ENCODE peak calls at places on chromosome 6, in six cellular contexts. One of them, this sample, is unnamed.

GRCh38 chr6:100363651-100364050 is 101.1 kb downstream of the SIM1 start:
- DNase-seq in Peyer's patch: no peak
- DNase-seq in neural progenitor cell: no peak
- DNase-seq in GM23248: no peak
- DNase-seq in CD8-positive, alpha-beta T cell: no peak
- DNase-seq in HCT116: no peak
- DNase-seq in this sample: no peak

GRCh38 chr6:74752303-74752702 is 453.6 kb downstream of the COL12A1 start:
- DNase-seq in Peyer's patch: no peak
- DNase-seq in neural progenitor cell: no peak
- DNase-seq in CD8-positive, alpha-beta T cell: no peak
- DNase-seq in HCT116: no peak
- DNase-seq in GM23248: no peak
- DNase-seq in this sample: no peak

GRCh38 chr6:33851959-33852358 is 48.2 kb upstream of the MLN start:
- DNase-seq in Peyer's patch: no peak
- DNase-seq in HCT116: peak
- DNase-seq in neural progenitor cell: peak
- DNase-seq in GM23248: peak
- DNase-seq in CD8-positive, alpha-beta T cell: no peak
- DNase-seq in this sample: peak

GRCh38 chr6:63521475-63522210 is 50.6 kb upstream of the LOC128125822 start:
- DNase-seq in neural progenitor cell: no peak
- DNase-seq in GM23248: no peak
- DNase-seq in Peyer's patch: no peak
- DNase-seq in CD8-positive, alpha-beta T cell: no peak
- DNase-seq in HCT116: no peak
- DNase-seq in this sample: no peak

GRCh38 chr6:151847064-151847463 is 39.6 kb downstream of the ESR1 start:
- DNase-seq in Peyer's patch: no peak
- DNase-seq in CD8-positive, alpha-beta T cell: no peak
- DNase-seq in HCT116: no peak
- DNase-seq in neural progenitor cell: peak
- DNase-seq in GM23248: peak
- DNase-seq in this sample: no peak

GRCh38 chr6:47254051-47254450 is 55.7 kb downstream of the TNFRSF21 start:
- DNase-seq in CD8-positive, alpha-beta T cell: no peak
- DNase-seq in neural progenitor cell: no peak
- DNase-seq in GM23248: no peak
- DNase-seq in HCT116: no peak
- DNase-seq in Peyer's patch: no peak
- DNase-seq in this sample: no peak

GRCh38 chr6:159463440-159463839 is 229.6 kb downstream of the SOD2 start:
- DNase-seq in CD8-positive, alpha-beta T cell: no peak
- DNase-seq in neural progenitor cell: peak
- DNase-seq in Peyer's patch: no peak
- DNase-seq in HCT116: peak
- DNase-seq in GM23248: peak
- DNase-seq in this sample: no peak

GRCh38 chr6:150325093-150325772 is 43.6 kb upstream of the IYD start:
- DNase-seq in neural progenitor cell: no peak
- DNase-seq in GM23248: no peak
- DNase-seq in Peyer's patch: no peak
- DNase-seq in HCT116: no peak
- DNase-seq in CD8-positive, alpha-beta T cell: no peak
- DNase-seq in this sample: peak

GRCh38 chr6:132520953-132521352 is 8.0 kb upstream of the STX7 start:
- DNase-seq in Peyer's patch: no peak
- DNase-seq in HCT116: no peak
- DNase-seq in neural progenitor cell: no peak
- DNase-seq in CD8-positive, alpha-beta T cell: no peak
- DNase-seq in GM23248: peak
- DNase-seq in this sample: no peak

GRCh38 chr6:47048638-47049037 is 6.5 kb upstream of the ADGRF1 start:
- DNase-seq in GM23248: no peak
- DNase-seq in HCT116: no peak
- DNase-seq in Peyer's patch: no peak
- DNase-seq in neural progenitor cell: no peak
- DNase-seq in CD8-positive, alpha-beta T cell: no peak
- DNase-seq in this sample: no peak

GRCh38 chr6:81491486-81492101 is 260.9 kb downstream of the TENT5A start:
- DNase-seq in HCT116: no peak
- DNase-seq in neural progenitor cell: no peak
- DNase-seq in Peyer's patch: no peak
- DNase-seq in GM23248: no peak
- DNase-seq in CD8-positive, alpha-beta T cell: no peak
- DNase-seq in this sample: no peak

GRCh38 chr6:56381852-56382251 is 134.5 kb upstream of the COL21A1 start:
- DNase-seq in Peyer's patch: no peak
- DNase-seq in neural progenitor cell: no peak
- DNase-seq in HCT116: no peak
- DNase-seq in CD8-positive, alpha-beta T cell: no peak
- DNase-seq in GM23248: peak
- DNase-seq in this sample: peak

GRCh38 chr6:6826961-6827360 is 238.4 kb downstream of the LY86 start:
- DNase-seq in GM23248: no peak
- DNase-seq in neural progenitor cell: no peak
- DNase-seq in Peyer's patch: no peak
- DNase-seq in CD8-positive, alpha-beta T cell: no peak
- DNase-seq in HCT116: no peak
- DNase-seq in this sample: no peak

GRCh38 chr6:6825153-6825847 is 236.8 kb downstream of the LY86 start:
- DNase-seq in GM23248: no peak
- DNase-seq in CD8-positive, alpha-beta T cell: no peak
- DNase-seq in neural progenitor cell: no peak
- DNase-seq in HCT116: no peak
- DNase-seq in Peyer's patch: no peak
- DNase-seq in this sample: peak

GRCh38 chr6:6824381-6824780 is 235.9 kb downstream of the LY86 start:
- DNase-seq in Peyer's patch: no peak
- DNase-seq in CD8-positive, alpha-beta T cell: no peak
- DNase-seq in neural progenitor cell: no peak
- DNase-seq in HCT116: no peak
- DNase-seq in GM23248: no peak
- DNase-seq in this sample: no peak

GRCh38 chr6:6823568-6824224 is 235.2 kb downstream of the LY86 start:
- DNase-seq in CD8-positive, alpha-beta T cell: no peak
- DNase-seq in Peyer's patch: no peak
- DNase-seq in HCT116: no peak
- DNase-seq in GM23248: no peak
- DNase-seq in neural progenitor cell: no peak
- DNase-seq in this sample: peak

GRCh38 chr6:6825986-6826901 is 237.7 kb downstream of the LY86 start:
- DNase-seq in CD8-positive, alpha-beta T cell: no peak
- DNase-seq in Peyer's patch: peak
- DNase-seq in neural progenitor cell: no peak
- DNase-seq in GM23248: peak
- DNase-seq in HCT116: no peak
- DNase-seq in this sample: peak
- H3K27ac ChIP-seq in CD8-positive, alpha-beta T cell: no peak
- H3K27ac ChIP-seq in Peyer's patch: no peak
- H3K27ac ChIP-seq in neural progenitor cell: no peak
- H3K27ac ChIP-seq in GM23248: no peak
- H3K27ac ChIP-seq in HCT116: peak
- H3K27ac ChIP-seq in this sample: no peak

DNA sequence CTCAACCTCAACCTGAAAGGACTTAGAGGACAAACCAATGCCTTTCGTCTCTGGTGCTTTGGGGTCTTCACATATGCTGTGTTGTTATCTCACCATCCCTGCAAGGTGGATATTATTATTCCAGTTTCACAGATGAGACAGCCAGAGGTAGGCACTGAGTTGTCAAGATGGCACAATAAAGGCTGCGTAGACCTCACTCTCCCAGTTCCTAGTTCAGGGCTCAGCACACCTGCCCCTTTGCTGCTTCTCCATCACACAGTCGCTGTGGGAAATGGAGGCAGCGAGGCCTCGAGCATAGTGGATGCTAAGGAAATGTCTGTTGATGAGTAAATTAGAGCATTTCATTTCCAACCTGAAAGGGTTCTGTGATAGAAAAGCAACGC is 22.0 kb downstream of the FOXP4 start:
- DNase-seq in Peyer's patch: no peak
- DNase-seq in GM23248: no peak
- DNase-seq in CD8-positive, alpha-beta T cell: no peak
- DNase-seq in neural progenitor cell: no peak
- DNase-seq in HCT116: no peak
- DNase-seq in this sample: no peak
- H3K27ac ChIP-seq in Peyer's patch: peak
- H3K27ac ChIP-seq in GM23248: no peak
- H3K27ac ChIP-seq in CD8-positive, alpha-beta T cell: no peak
- H3K27ac ChIP-seq in neural progenitor cell: peak
- H3K27ac ChIP-seq in HCT116: no peak
- H3K27ac ChIP-seq in this sample: peak

GRCh38 chr6:111758608-111759293 is 114.5 kb downstream of the FYN start:
- DNase-seq in Peyer's patch: no peak
- DNase-seq in neural progenitor cell: no peak
- DNase-seq in HCT116: no peak
- DNase-seq in CD8-positive, alpha-beta T cell: peak
- DNase-seq in GM23248: no peak
- DNase-seq in this sample: no peak
- H3K27ac ChIP-seq in Peyer's patch: peak
- H3K27ac ChIP-seq in neural progenitor cell: no peak
- H3K27ac ChIP-seq in HCT116: no peak
- H3K27ac ChIP-seq in CD8-positive, alpha-beta T cell: peak
- H3K27ac ChIP-seq in GM23248: peak
- H3K27ac ChIP-seq in this sample: peak

GRCh38 chr6:157455731-157456523 is 74.9 kb downstream of the ZDHHC14 start:
- DNase-seq in HCT116: no peak
- DNase-seq in GM23248: no peak
- DNase-seq in Peyer's patch: no peak
- DNase-seq in CD8-positive, alpha-beta T cell: no peak
- DNase-seq in neural progenitor cell: peak
- DNase-seq in this sample: no peak

GRCh38 chr6:157455028-157455714 is 74.2 kb downstream of the ZDHHC14 start:
- DNase-seq in HCT116: no peak
- DNase-seq in Peyer's patch: no peak
- DNase-seq in neural progenitor cell: no peak
- DNase-seq in CD8-positive, alpha-beta T cell: no peak
- DNase-seq in GM23248: no peak
- DNase-seq in this sample: no peak

GRCh38 chr6:157453978-157454377 is 73.0 kb downstream of the ZDHHC14 start:
- DNase-seq in HCT116: no peak
- DNase-seq in CD8-positive, alpha-beta T cell: no peak
- DNase-seq in neural progenitor cell: no peak
- DNase-seq in Peyer's patch: no peak
- DNase-seq in GM23248: no peak
- DNase-seq in this sample: no peak

GRCh38 chr6:157457787-157458186 is 76.8 kb downstream of the ZDHHC14 start:
- DNase-seq in GM23248: no peak
- DNase-seq in CD8-positive, alpha-beta T cell: no peak
- DNase-seq in HCT116: no peak
- DNase-seq in Peyer's patch: no peak
- DNase-seq in neural progenitor cell: no peak
- DNase-seq in this sample: no peak

DNA sequence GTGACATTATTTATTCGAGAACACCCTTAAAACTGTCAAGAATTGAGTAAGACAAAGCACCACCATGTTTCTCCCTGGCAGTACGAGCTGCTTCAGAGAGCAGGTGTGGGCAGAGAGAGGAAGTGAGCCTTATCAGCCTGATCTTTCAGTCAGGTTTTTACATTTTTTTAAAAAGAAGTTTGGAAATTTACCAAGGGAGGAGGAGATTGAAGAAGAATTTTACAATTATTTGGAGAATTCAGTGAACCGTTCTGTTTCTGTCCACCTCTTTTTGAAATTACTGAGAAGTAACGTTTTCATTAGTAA is 75.5 kb downstream of the ZDHHC14 start:
- DNase-seq in CD8-positive, alpha-beta T cell: no peak
- DNase-seq in GM23248: no peak
- DNase-seq in Peyer's patch: no peak
- DNase-seq in HCT116: no peak
- DNase-seq in neural progenitor cell: no peak
- DNase-seq in this sample: no peak
- H3K27ac ChIP-seq in CD8-positive, alpha-beta T cell: no peak
- H3K27ac ChIP-seq in GM23248: no peak
- H3K27ac ChIP-seq in Peyer's patch: no peak
- H3K27ac ChIP-seq in HCT116: no peak
- H3K27ac ChIP-seq in neural progenitor cell: no peak
- H3K27ac ChIP-seq in this sample: no peak

DNA sequence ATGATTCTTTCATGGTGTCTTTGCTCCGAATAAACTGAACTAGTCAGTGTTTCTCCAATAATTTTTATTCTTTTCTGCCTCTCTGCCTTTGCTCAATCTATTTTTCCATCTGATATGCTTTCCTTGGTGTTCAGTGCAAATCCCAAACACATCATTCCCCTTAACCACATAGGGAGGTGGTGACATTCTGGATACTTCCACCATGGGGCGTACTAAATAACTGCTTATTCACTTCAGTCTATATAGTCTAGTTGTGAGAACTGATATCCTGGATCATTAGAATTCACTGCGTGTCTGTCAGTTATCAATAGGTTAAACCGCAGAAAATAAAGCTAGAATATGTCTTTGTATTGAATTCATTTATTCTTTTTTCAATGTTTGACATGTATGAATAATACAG is 83.1 kb downstream of the KCNQ5 start:
- DNase-seq in CD8-positive, alpha-beta T cell: no peak
- DNase-seq in GM23248: peak
- DNase-seq in HCT116: no peak
- DNase-seq in Peyer's patch: no peak
- DNase-seq in neural progenitor cell: peak
- DNase-seq in this sample: no peak
- H3K27ac ChIP-seq in CD8-positive, alpha-beta T cell: no peak
- H3K27ac ChIP-seq in GM23248: no peak
- H3K27ac ChIP-seq in HCT116: no peak
- H3K27ac ChIP-seq in Peyer's patch: no peak
- H3K27ac ChIP-seq in neural progenitor cell: no peak
- H3K27ac ChIP-seq in this sample: no peak

GRCh38 chr6:26222587-26222986 is 135.4 kb downstream of the HFE start:
- DNase-seq in neural progenitor cell: no peak
- DNase-seq in CD8-positive, alpha-beta T cell: no peak
- DNase-seq in GM23248: no peak
- DNase-seq in Peyer's patch: no peak
- DNase-seq in HCT116: no peak
- DNase-seq in this sample: no peak
- H3K27ac ChIP-seq in neural progenitor cell: peak
- H3K27ac ChIP-seq in CD8-positive, alpha-beta T cell: no peak
- H3K27ac ChIP-seq in GM23248: no peak
- H3K27ac ChIP-seq in Peyer's patch: peak
- H3K27ac ChIP-seq in HCT116: peak
- H3K27ac ChIP-seq in this sample: peak

GRCh38 chr6:88561974-88562736 is 396.0 kb upstream of the CNR1 start:
- DNase-seq in CD8-positive, alpha-beta T cell: no peak
- DNase-seq in HCT116: no peak
- DNase-seq in neural progenitor cell: no peak
- DNase-seq in GM23248: no peak
- DNase-seq in Peyer's patch: no peak
- DNase-seq in this sample: no peak
- H3K27ac ChIP-seq in CD8-positive, alpha-beta T cell: no peak
- H3K27ac ChIP-seq in HCT116: no peak
- H3K27ac ChIP-seq in neural progenitor cell: no peak
- H3K27ac ChIP-seq in GM23248: no peak
- H3K27ac ChIP-seq in Peyer's patch: no peak
- H3K27ac ChIP-seq in this sample: no peak